ENCODE peak calls at places on chromosomes 2 and 18, in ten cellular contexts. J is transverse colon, K is prostate gland, L is breast epithelium, R is SK-N-SH, G is H1, M is GM23338, Q is HCT116, U is sigmoid colon, O is stomach. D is an unnamed sample.
A peak's percentile ranks its signal among the peaks of the same experiment; 100 is the strongest.

GRCh38 chr18:79484661-79485621 is 89.2 kb downstream of the NFATC1 start:
- DNase-seq in K (no peak), L (no peak), R (no peak), J (peak; percentile 11), Q (no peak), M (no peak), U (peak; percentile 71), G (no peak), O (no peak), D (peak; percentile 73)

GRCh38 chr18:37521500-37522465 is 43.8 kb downstream of the CELF4 start:
- DNase-seq in O (no peak), G (no peak), Q (no peak), J (no peak), K (no peak), M (no peak), U (no peak), R (peak; percentile 87), L (no peak), D (no peak)

GRCh38 chr18:63138469-63139340 is 180.9 kb downstream of the BCL2 start:
- DNase-seq in M (peak; percentile 93), U (no peak), J (peak; percentile 58), G (peak; percentile 71), K (no peak), L (no peak), R (no peak), Q (no peak), O (no peak), D (peak; percentile 84)

GRCh38 chr2:223053431-223054192 is 1.6 kb downstream of the KCNE4 start:
- DNase-seq in J (no peak), G (no peak), M (no peak), U (no peak), K (no peak), Q (no peak), L (no peak), O (no peak), R (no peak), D (no peak)

GRCh38 chr2:146721486-146721885 is 1123.3 kb upstream of the ACVR2A start:
- DNase-seq in G (no peak), Q (no peak), J (no peak), O (peak; percentile 35), K (peak; percentile 15), M (no peak), L (no peak), R (no peak), U (no peak), D (peak; percentile 56)

GRCh38 chr2:29463181-29463900 is 348.1 kb downstream of the CLIP4 start:
- DNase-seq in R (no peak), J (no peak), M (no peak), O (no peak), K (no peak), G (no peak), U (no peak), L (no peak), Q (no peak), D (no peak)

GRCh38 chr2:189633392-189633811 is 27.9 kb upstream of the ASNSD1 start:
- DNase-seq in O (no peak), K (no peak), M (peak; percentile 54), L (no peak), U (no peak), J (no peak), R (no peak), G (no peak), Q (no peak), D (no peak)

GRCh38 chr2:48131503-48132293 is 225.4 kb upstream of the FBXO11 start:
- DNase-seq in K (no peak), G (no peak), R (peak; percentile 49), O (no peak), Q (no peak), M (no peak), U (no peak), J (no peak), L (no peak), D (no peak)

GRCh38 chr2:132669854-132670103 is 226 bp downstream of the LYPD1 start:
- DNase-seq in J (no peak), R (peak; percentile 70), G (peak; percentile 67), O (no peak), U (no peak), M (peak; percentile 68), L (no peak), Q (no peak), K (no peak), D (no peak)

GRCh38 chr2:78682781-78683180 is 342.7 kb upstream of the REG3G start:
- DNase-seq in G (no peak), U (no peak), Q (no peak), R (no peak), M (no peak), O (no peak), L (no peak), K (no peak), J (no peak), D (no peak)

GRCh38 chr2:165839610-165840009 is 45.6 kb upstream of the GALNT3 start:
- DNase-seq in K (no peak), R (no peak), G (no peak), L (no peak), U (no peak), J (no peak), Q (no peak), M (no peak), O (no peak), D (no peak)

GRCh38 chr2:37782721-37783438 is 111.4 kb upstream of the CDC42EP3 start:
- DNase-seq in G (no peak), U (peak; percentile 85), K (no peak), L (no peak), M (no peak), J (peak; percentile 31), R (no peak), Q (no peak), O (no peak), D (no peak)

GRCh38 chr18:61731169-61731568 is 161.6 kb downstream of the RNF152 start:
- DNase-seq in U (no peak), K (no peak), Q (no peak), L (no peak), R (no peak), M (no peak), O (no peak), G (no peak), J (no peak), D (no peak)

GRCh38 chr18:33761363-33761762 is 183.3 kb downstream of the ASXL3 start:
- DNase-seq in M (no peak), R (peak; percentile 27), O (peak; percentile 40), Q (no peak), L (no peak), U (no peak), J (no peak), K (no peak), G (no peak), D (no peak)

DNA sequence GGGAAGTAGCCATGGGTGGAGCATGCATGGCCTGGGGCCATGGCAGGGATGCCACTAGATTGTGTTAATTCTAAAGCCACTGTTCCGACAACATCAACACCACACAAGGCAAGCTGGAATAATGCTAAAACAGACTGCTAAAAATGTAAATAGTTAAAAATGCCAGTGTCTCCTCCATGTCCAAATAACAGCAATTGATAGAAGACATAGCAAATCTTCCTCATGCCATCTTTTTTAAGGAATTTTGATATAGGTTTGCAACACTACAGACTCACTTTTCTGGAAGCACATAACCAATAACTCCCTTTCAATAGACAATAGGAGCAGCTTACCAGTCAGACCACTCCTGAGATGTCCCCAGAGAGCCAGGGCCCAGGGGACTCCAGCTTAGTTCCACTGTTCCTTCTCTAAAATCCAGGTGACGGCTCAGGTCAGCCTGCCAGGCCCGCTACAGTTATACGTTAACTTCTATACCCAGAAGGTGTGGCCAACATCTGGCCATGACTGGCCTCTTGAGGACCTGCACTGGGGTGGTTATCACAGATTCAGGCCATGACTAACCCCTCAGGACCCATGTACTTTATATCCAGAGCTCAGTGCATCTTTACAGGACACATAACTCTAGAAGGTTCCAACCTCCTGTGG is 20.3 kb downstream of the TUBB6 start:
- DNase-seq in J (no peak), R (no peak), M (no peak), L (no peak), K (no peak), Q (no peak), O (no peak), U (peak; percentile 53), G (no peak), D (no peak)
- TF ChIP-seq CTCF in J (no peak), R (no peak), M (no peak), L (peak; percentile 1), K (no peak), Q (no peak), O (no peak), U (no peak), G (no peak), D (peak; percentile 22)

GRCh38 chr2:200616656-200617055 is 30.8 kb downstream of the AOX1 start:
- DNase-seq in M (no peak), J (no peak), K (no peak), U (no peak), G (no peak), Q (no peak), L (no peak), O (no peak), R (no peak), D (no peak)
- TF ChIP-seq POLR2AphosphoS5 in M (no peak), J (no peak), K (no peak), U (no peak), G (no peak), Q (no peak), L (no peak), O (no peak), R (no peak), D (no peak)

GRCh38 chr2:144424559-144425240 is 95.2 kb downstream of the ZEB2 start:
- DNase-seq in R (no peak), M (no peak), K (no peak), G (no peak), O (no peak), L (peak; percentile 26), U (no peak), Q (no peak), J (no peak), D (no peak)

GRCh38 chr2:144426981-144427479 is 92.9 kb downstream of the ZEB2 start:
- DNase-seq in M (no peak), L (no peak), O (no peak), K (no peak), J (no peak), U (no peak), Q (no peak), R (no peak), G (no peak), D (no peak)

GRCh38 chr2:144419218-144419617 is 100.7 kb downstream of the ZEB2 start:
- DNase-seq in O (no peak), J (no peak), U (no peak), R (no peak), Q (no peak), M (no peak), G (no peak), K (no peak), L (no peak), D (no peak)

GRCh38 chr2:144426355-144426754 is 93.6 kb downstream of the ZEB2 start:
- DNase-seq in O (no peak), M (no peak), J (no peak), Q (no peak), U (no peak), K (no peak), L (no peak), G (no peak), R (no peak), D (no peak)

GRCh38 chr2:144421606-144422510 is 98.1 kb downstream of the ZEB2 start:
- DNase-seq in L (no peak), U (no peak), O (no peak), Q (no peak), G (no peak), J (no peak), K (no peak), M (no peak), R (no peak), D (no peak)
- H3K36me3 ChIP-seq in L (no peaks in the 10 kb centered on the region), U (no peaks in the 10 kb centered on the region), O (no peaks in the 10 kb centered on the region), Q (no peaks in the 10 kb centered on the region), G (no peaks in the 10 kb centered on the region), J (no peaks in the 10 kb centered on the region), K (no peaks in the 10 kb centered on the region), M (no peaks in the 10 kb centered on the region), R (peaks cover 34% of the 10 kb centered on the region), D (peaks cover 20% of the 10 kb centered on the region)

GRCh38 chr2:94870392-94871225 is 621 bp upstream of the TEKT4 start:
- DNase-seq in L (no peak), R (peak; percentile 45), G (peak; percentile 95), Q (no peak), K (no peak), J (no peak), O (no peak), M (peak; percentile 77), U (no peak), D (peak; percentile 61)
- TF ChIP-seq CTCF in L (no peak), R (peak; percentile 53), G (no peak), Q (peak; percentile 81), K (peak; percentile 39), J (peak; percentile 36), O (no peak), M (peak; percentile 58), U (no peak), D (peak; percentile 26)